ENCODE peak calls at places on chromosomes 13 and 19, in ten cellular contexts. One of them, this sample, is unnamed.
A peak's percentile ranks its signal among the peaks of the same experiment; 100 is the strongest.

GRCh38 chr13:97537110-97537509 is 103.1 kb downstream of the RAP2A start:
- DNase-seq in AG04450: no peak
- DNase-seq in PC-9: no peak
- DNase-seq in lower leg skin: no peak
- DNase-seq in OCI-LY7: no peak
- DNase-seq in fibroblast of mammary gland: no peak
- DNase-seq in omental fat pad: no peak
- DNase-seq in mucosa of descending colon: no peak
- DNase-seq in thoracic aorta: no peak
- DNase-seq in lung: no peak
- DNase-seq in this sample: no peak

GRCh38 chr13:86608739-86609138 is 809.5 kb upstream of the SLITRK6 start:
- DNase-seq in OCI-LY7: no peak
- DNase-seq in fibroblast of mammary gland: no peak
- DNase-seq in omental fat pad: no peak
- DNase-seq in mucosa of descending colon: no peak
- DNase-seq in thoracic aorta: no peak
- DNase-seq in AG04450: no peak
- DNase-seq in lung: no peak
- DNase-seq in PC-9: no peak
- DNase-seq in lower leg skin: no peak
- DNase-seq in this sample: no peak

GRCh38 chr13:26442541-26442940 is 114.9 kb upstream of the WASF3 start:
- DNase-seq in AG04450: peak; percentile 23
- DNase-seq in PC-9: no peak
- DNase-seq in lower leg skin: no peak
- DNase-seq in thoracic aorta: no peak
- DNase-seq in lung: no peak
- DNase-seq in omental fat pad: no peak
- DNase-seq in OCI-LY7: no peak
- DNase-seq in fibroblast of mammary gland: peak; percentile 22
- DNase-seq in mucosa of descending colon: no peak
- DNase-seq in this sample: no peak

GRCh38 chr13:51453959-51454703 is 1.3 kb upstream of the INTS6 start:
- DNase-seq in OCI-LY7: peak; percentile 55
- DNase-seq in lung: no peak
- DNase-seq in thoracic aorta: no peak
- DNase-seq in fibroblast of mammary gland: peak; percentile 21
- DNase-seq in mucosa of descending colon: peak; percentile 52
- DNase-seq in AG04450: no peak
- DNase-seq in omental fat pad: no peak
- DNase-seq in lower leg skin: peak; percentile 86
- DNase-seq in PC-9: peak; percentile 12
- DNase-seq in this sample: peak; percentile 25

GRCh38 chr13:45047394-45048328 is 58.3 kb downstream of the GPALPP1 start:
- DNase-seq in mucosa of descending colon: peak; percentile 81
- DNase-seq in lower leg skin: peak; percentile 93
- DNase-seq in PC-9: peak; percentile 77
- DNase-seq in fibroblast of mammary gland: peak; percentile 80
- DNase-seq in AG04450: peak; percentile 74
- DNase-seq in omental fat pad: peak; percentile 33
- DNase-seq in thoracic aorta: peak; percentile 16
- DNase-seq in lung: peak; percentile 78
- DNase-seq in OCI-LY7: peak; percentile 77
- DNase-seq in this sample: peak; percentile 51

GRCh38 chr19:12789098-12789903 is 2.0 kb upstream of the JUNB start:
- DNase-seq in mucosa of descending colon: peak; percentile 92
- DNase-seq in omental fat pad: no peak
- DNase-seq in thoracic aorta: no peak
- DNase-seq in PC-9: no peak
- DNase-seq in lung: no peak
- DNase-seq in lower leg skin: no peak
- DNase-seq in fibroblast of mammary gland: no peak
- DNase-seq in AG04450: no peak
- DNase-seq in OCI-LY7: no peak
- DNase-seq in this sample: no peak

GRCh38 chr19:41376241-41376997 is at the start of gene TMEM91:
- DNase-seq in PC-9: no peak
- DNase-seq in lower leg skin: peak; percentile 91
- DNase-seq in mucosa of descending colon: peak; percentile 51
- DNase-seq in omental fat pad: no peak
- DNase-seq in thoracic aorta: no peak
- DNase-seq in AG04450: no peak
- DNase-seq in lung: peak; percentile 59
- DNase-seq in OCI-LY7: no peak
- DNase-seq in fibroblast of mammary gland: peak; percentile 41
- DNase-seq in this sample: no peak

GRCh38 chr13:94175076-94175475 is 304.4 kb downstream of the DCT start:
- DNase-seq in lung: no peak
- DNase-seq in PC-9: no peak
- DNase-seq in lower leg skin: no peak
- DNase-seq in omental fat pad: no peak
- DNase-seq in AG04450: no peak
- DNase-seq in thoracic aorta: no peak
- DNase-seq in OCI-LY7: no peak
- DNase-seq in mucosa of descending colon: no peak
- DNase-seq in fibroblast of mammary gland: no peak
- DNase-seq in this sample: no peak

GRCh38 chr13:62176051-62176450 is 760.4 kb upstream of the PCDH20 start:
- DNase-seq in AG04450: no peak
- DNase-seq in OCI-LY7: no peak
- DNase-seq in fibroblast of mammary gland: no peak
- DNase-seq in mucosa of descending colon: no peak
- DNase-seq in lung: no peak
- DNase-seq in lower leg skin: no peak
- DNase-seq in PC-9: no peak
- DNase-seq in omental fat pad: no peak
- DNase-seq in thoracic aorta: no peak
- DNase-seq in this sample: no peak

GRCh38 chr13:108342369-108343289 is 73.1 kb downstream of the TNFSF13B start:
- DNase-seq in fibroblast of mammary gland: peak; percentile 50
- DNase-seq in lower leg skin: no peak
- DNase-seq in OCI-LY7: no peak
- DNase-seq in PC-9: no peak
- DNase-seq in AG04450: peak; percentile 6
- DNase-seq in omental fat pad: no peak
- DNase-seq in thoracic aorta: no peak
- DNase-seq in lung: no peak
- DNase-seq in mucosa of descending colon: no peak
- DNase-seq in this sample: no peak

GRCh38 chr13:51905787-51906186 is 44.0 kb downstream of the CCDC70 start:
- DNase-seq in lung: no peak
- DNase-seq in AG04450: no peak
- DNase-seq in omental fat pad: no peak
- DNase-seq in PC-9: no peak
- DNase-seq in fibroblast of mammary gland: no peak
- DNase-seq in OCI-LY7: no peak
- DNase-seq in thoracic aorta: no peak
- DNase-seq in mucosa of descending colon: no peak
- DNase-seq in lower leg skin: peak; percentile 29
- DNase-seq in this sample: no peak

GRCh38 chr13:20534038-20534608 is 8.5 kb upstream of the CRYL1 start:
- DNase-seq in OCI-LY7: no peak
- DNase-seq in omental fat pad: no peak
- DNase-seq in lower leg skin: no peak
- DNase-seq in lung: no peak
- DNase-seq in mucosa of descending colon: no peak
- DNase-seq in PC-9: no peak
- DNase-seq in AG04450: no peak
- DNase-seq in fibroblast of mammary gland: no peak
- DNase-seq in thoracic aorta: no peak
- DNase-seq in this sample: no peak

GRCh38 chr19:45206328-45206727 is 27.7 kb downstream of the BLOC1S3 start:
- DNase-seq in omental fat pad: no peak
- DNase-seq in thoracic aorta: no peak
- DNase-seq in fibroblast of mammary gland: no peak
- DNase-seq in lung: no peak
- DNase-seq in mucosa of descending colon: no peak
- DNase-seq in OCI-LY7: no peak
- DNase-seq in PC-9: no peak
- DNase-seq in lower leg skin: no peak
- DNase-seq in AG04450: no peak
- DNase-seq in this sample: no peak

GRCh38 chr19:45772130-45772880 is 3.3 kb upstream of the SIX5 start:
- DNase-seq in lower leg skin: no peak
- DNase-seq in fibroblast of mammary gland: no peak
- DNase-seq in OCI-LY7: no peak
- DNase-seq in PC-9: peak; percentile 51
- DNase-seq in lung: no peak
- DNase-seq in omental fat pad: no peak
- DNase-seq in mucosa of descending colon: peak; percentile 30
- DNase-seq in thoracic aorta: no peak
- DNase-seq in AG04450: no peak
- DNase-seq in this sample: no peak

GRCh38 chr19:4877753-4878490 is 10.5 kb upstream of the PLIN3 start:
- DNase-seq in mucosa of descending colon: no peak
- DNase-seq in lung: no peak
- DNase-seq in PC-9: no peak
- DNase-seq in AG04450: no peak
- DNase-seq in thoracic aorta: peak; percentile 21
- DNase-seq in OCI-LY7: peak; percentile 31
- DNase-seq in omental fat pad: no peak
- DNase-seq in fibroblast of mammary gland: no peak
- DNase-seq in lower leg skin: no peak
- DNase-seq in this sample: no peak

GRCh38 chr13:110012102-110012739 is 225.8 kb upstream of the IRS2 start:
- DNase-seq in OCI-LY7: no peak
- DNase-seq in lung: no peak
- DNase-seq in AG04450: peak; percentile 79
- DNase-seq in thoracic aorta: no peak
- DNase-seq in omental fat pad: no peak
- DNase-seq in lower leg skin: no peak
- DNase-seq in fibroblast of mammary gland: peak; percentile 98
- DNase-seq in PC-9: peak; percentile 77
- DNase-seq in mucosa of descending colon: no peak
- DNase-seq in this sample: no peak

GRCh38 chr19:54422136-54422535 is 6.9 kb downstream of the TTYH1 start:
- DNase-seq in omental fat pad: no peak
- DNase-seq in fibroblast of mammary gland: no peak
- DNase-seq in OCI-LY7: no peak
- DNase-seq in AG04450: no peak
- DNase-seq in PC-9: no peak
- DNase-seq in mucosa of descending colon: no peak
- DNase-seq in lung: no peak
- DNase-seq in lower leg skin: no peak
- DNase-seq in thoracic aorta: no peak
- DNase-seq in this sample: no peak

GRCh38 chr19:7004313-7004931 is 16.8 kb downstream of the MBD3L2B start:
- DNase-seq in AG04450: no peak
- DNase-seq in fibroblast of mammary gland: peak; percentile 33
- DNase-seq in OCI-LY7: no peak
- DNase-seq in omental fat pad: no peak
- DNase-seq in lung: no peak
- DNase-seq in mucosa of descending colon: no peak
- DNase-seq in thoracic aorta: no peak
- DNase-seq in PC-9: no peak
- DNase-seq in lower leg skin: no peak
- DNase-seq in this sample: no peak
- TF ChIP-seq CTCF in AG04450: peak; percentile 54
- TF ChIP-seq CTCF in fibroblast of mammary gland: peak; percentile 58
- TF ChIP-seq CTCF in OCI-LY7: no peak
- TF ChIP-seq CTCF in omental fat pad: no peak
- TF ChIP-seq CTCF in lung: peak; percentile 10
- TF ChIP-seq CTCF in mucosa of descending colon: no peak
- TF ChIP-seq CTCF in thoracic aorta: no peak
- TF ChIP-seq CTCF in PC-9: no peak
- TF ChIP-seq CTCF in lower leg skin: no peak
- TF ChIP-seq CTCF in this sample: no peak

GRCh38 chr13:27667946-27668345 is 46.3 kb downstream of the POLR1D start:
- DNase-seq in lung: no peak
- DNase-seq in omental fat pad: no peak
- DNase-seq in OCI-LY7: no peak
- DNase-seq in fibroblast of mammary gland: no peak
- DNase-seq in AG04450: no peak
- DNase-seq in lower leg skin: no peak
- DNase-seq in mucosa of descending colon: no peak
- DNase-seq in PC-9: no peak
- DNase-seq in thoracic aorta: no peak
- DNase-seq in this sample: no peak
- TF ChIP-seq CTCF in lung: no peak
- TF ChIP-seq CTCF in omental fat pad: no peak
- TF ChIP-seq CTCF in OCI-LY7: no peak
- TF ChIP-seq CTCF in fibroblast of mammary gland: no peak
- TF ChIP-seq CTCF in AG04450: no peak
- TF ChIP-seq CTCF in lower leg skin: no peak
- TF ChIP-seq CTCF in mucosa of descending colon: no peak
- TF ChIP-seq CTCF in PC-9: no peak
- TF ChIP-seq CTCF in thoracic aorta: no peak
- TF ChIP-seq CTCF in this sample: no peak

GRCh38 chr19:35846038-35846668 is 6.2 kb downstream of the NPHS1 start:
- DNase-seq in lower leg skin: no peak
- DNase-seq in PC-9: no peak
- DNase-seq in thoracic aorta: no peak
- DNase-seq in mucosa of descending colon: no peak
- DNase-seq in fibroblast of mammary gland: no peak
- DNase-seq in OCI-LY7: no peak
- DNase-seq in omental fat pad: no peak
- DNase-seq in lung: no peak
- DNase-seq in AG04450: no peak
- DNase-seq in this sample: no peak
- TF ChIP-seq CTCF in lower leg skin: no peak
- TF ChIP-seq CTCF in PC-9: no peak
- TF ChIP-seq CTCF in thoracic aorta: no peak
- TF ChIP-seq CTCF in mucosa of descending colon: no peak
- TF ChIP-seq CTCF in fibroblast of mammary gland: no peak
- TF ChIP-seq CTCF in OCI-LY7: no peak
- TF ChIP-seq CTCF in omental fat pad: no peak
- TF ChIP-seq CTCF in lung: no peak
- TF ChIP-seq CTCF in AG04450: no peak
- TF ChIP-seq CTCF in this sample: no peak

GRCh38 chr13:102395174-102395573 is 6.7 kb downstream of the FGF14 start:
- DNase-seq in omental fat pad: no peak
- DNase-seq in PC-9: no peak
- DNase-seq in AG04450: no peak
- DNase-seq in fibroblast of mammary gland: no peak
- DNase-seq in lower leg skin: no peak
- DNase-seq in thoracic aorta: no peak
- DNase-seq in OCI-LY7: no peak
- DNase-seq in mucosa of descending colon: no peak
- DNase-seq in lung: no peak
- DNase-seq in this sample: no peak

GRCh38 chr13:102392810-102393209 is 9.0 kb downstream of the FGF14 start:
- DNase-seq in lung: no peak
- DNase-seq in thoracic aorta: no peak
- DNase-seq in AG04450: no peak
- DNase-seq in fibroblast of mammary gland: peak; percentile 43
- DNase-seq in mucosa of descending colon: no peak
- DNase-seq in OCI-LY7: no peak
- DNase-seq in lower leg skin: no peak
- DNase-seq in PC-9: no peak
- DNase-seq in omental fat pad: no peak
- DNase-seq in this sample: no peak

GRCh38 chr13:102399791-102400618 is 1.8 kb downstream of the FGF14 start:
- DNase-seq in AG04450: no peak
- DNase-seq in thoracic aorta: no peak
- DNase-seq in mucosa of descending colon: peak; percentile 19
- DNase-seq in omental fat pad: no peak
- DNase-seq in lower leg skin: peak; percentile 86
- DNase-seq in fibroblast of mammary gland: peak; percentile 19
- DNase-seq in lung: no peak
- DNase-seq in PC-9: no peak
- DNase-seq in OCI-LY7: no peak
- DNase-seq in this sample: no peak

GRCh38 chr13:102395939-102396338 is 5.9 kb downstream of the FGF14 start:
- DNase-seq in fibroblast of mammary gland: no peak
- DNase-seq in omental fat pad: no peak
- DNase-seq in thoracic aorta: no peak
- DNase-seq in lower leg skin: no peak
- DNase-seq in AG04450: no peak
- DNase-seq in mucosa of descending colon: no peak
- DNase-seq in lung: no peak
- DNase-seq in PC-9: no peak
- DNase-seq in OCI-LY7: no peak
- DNase-seq in this sample: no peak

GRCh38 chr13:102394158-102395053 is 7.4 kb downstream of the FGF14 start:
- DNase-seq in thoracic aorta: peak; percentile 66
- DNase-seq in lower leg skin: peak; percentile 98
- DNase-seq in OCI-LY7: no peak
- DNase-seq in lung: peak; percentile 95
- DNase-seq in fibroblast of mammary gland: peak; percentile 88
- DNase-seq in mucosa of descending colon: peak; percentile 92
- DNase-seq in AG04450: peak; percentile 55
- DNase-seq in PC-9: no peak
- DNase-seq in omental fat pad: peak; percentile 75
- DNase-seq in this sample: peak; percentile 88
- TF ChIP-seq CTCF in thoracic aorta: no peak
- TF ChIP-seq CTCF in lower leg skin: no peak
- TF ChIP-seq CTCF in OCI-LY7: no peak
- TF ChIP-seq CTCF in lung: no peak
- TF ChIP-seq CTCF in fibroblast of mammary gland: no peak
- TF ChIP-seq CTCF in mucosa of descending colon: no peak
- TF ChIP-seq CTCF in AG04450: peak; percentile 34
- TF ChIP-seq CTCF in PC-9: no peak
- TF ChIP-seq CTCF in omental fat pad: no peak
- TF ChIP-seq CTCF in this sample: no peak